ENCODE peak calls at places on chromosomes 3 and 15, in six cellular contexts. O is GM20000, F is frontal cortex, I is cardiac septum, M is ovary, L is uterus. B is an unnamed sample.
A peak's percentile ranks its signal among the peaks of the same experiment; 100 is the strongest.

GRCh38 chr3:76063019-76063418 is 277.7 kb upstream of the ZNF717 start:
- DNase-seq in M (no peak), O (no peak), F (no peak), L (no peak), I (no peak), B (no peak)

GRCh38 chr15:84402856-84403608 is 167.5 kb downstream of the GOLGA6L4 start:
- DNase-seq in F (no peak), M (no peak), I (peak; percentile 55), O (no peak), L (no peak), B (no peak)

GRCh38 chr15:57861039-57861638 is 154.6 kb downstream of the POLR2M start:
- DNase-seq in F (no peak), I (no peak), L (peak; percentile 27), O (peak; percentile 47), M (no peak), B (no peak)

GRCh38 chr3:60917136-60917535 is 334.1 kb downstream of the FHIT start:
- DNase-seq in O (no peak), M (peak; percentile 10), L (no peak), F (no peak), I (no peak), B (peak; percentile 11)

GRCh38 chr3:104510091-104510860 is 856.4 kb upstream of the ALCAM start:
- DNase-seq in I (no peak), L (no peak), O (no peak), F (no peak), M (no peak), B (no peak)

GRCh38 chr3:58038675-58039302 is 30.6 kb downstream of the FLNB start:
- DNase-seq in L (no peak), O (no peak), I (no peak), M (no peak), F (no peak), B (no peak)

GRCh38 chr3:158791259-158791920 is 10.5 kb upstream of the MFSD1 start:
- DNase-seq in O (peak; percentile 63), M (no peak), L (peak; percentile 46), I (no peak), F (peak; percentile 30), B (peak; percentile 45)

GRCh38 chr3:58564456-58565160 is 12.6 kb downstream of the FAM107A start:
- DNase-seq in M (no peak), I (peak; percentile 73), F (no peak), O (no peak), L (no peak), B (peak; percentile 35)

GRCh38 chr3:85835857-85836470 is 877.2 kb downstream of the CADM2 start:
- DNase-seq in L (no peak), F (no peak), I (no peak), M (no peak), O (no peak), B (no peak)

GRCh38 chr3:171157980-171158379 is 131.5 kb upstream of the SLC2A2 start:
- DNase-seq in F (no peak), M (no peak), L (no peak), O (no peak), I (no peak), B (no peak)

GRCh38 chr3:193737191-193737751 is 144.3 kb downstream of the OPA1 start:
- DNase-seq in L (no peak), I (no peak), M (no peak), F (no peak), O (no peak), B (no peak)

GRCh38 chr3:157913751-157914150 is 192.5 kb downstream of the SHOX2 start:
- DNase-seq in M (no peak), I (no peak), L (no peak), O (no peak), F (no peak), B (no peak)

GRCh38 chr15:87145686-87146085 is 1066.0 kb downstream of the AGBL1 start:
- DNase-seq in I (no peak), O (no peak), F (no peak), M (no peak), L (no peak), B (no peak)

GRCh38 chr3:132343018-132343612 is 25.9 kb downstream of the ACP3 start:
- DNase-seq in O (peak; percentile 31), M (peak; percentile 18), F (no peak), L (peak; percentile 39), I (no peak), B (no peak)

GRCh38 chr15:29849218-29849617 is 26.9 kb upstream of the TJP1 start:
- DNase-seq in F (no peak), M (no peak), I (no peak), O (no peak), L (no peak), B (no peak)

GRCh38 chr3:27758083-27758482 is 36.0 kb upstream of the EOMES start:
- DNase-seq in F (no peak), L (no peak), I (no peak), O (no peak), M (no peak), B (no peak)

GRCh38 chr3:86388848-86389247 is 602.1 kb downstream of the VGLL3 start:
- DNase-seq in O (no peak), L (no peak), M (no peak), I (no peak), F (no peak), B (no peak)

GRCh38 chr3:127387556-127388153 is 99.8 kb upstream of the PRR20G start:
- DNase-seq in F (no peak), L (no peak), M (no peak), O (no peak), I (no peak), B (no peak)

GRCh38 chr15:73930371-73930770 is 4.1 kb downstream of the LOXL1 start:
- DNase-seq in I (no peak), L (no peak), F (no peak), O (no peak), M (peak; percentile 60), B (no peak)

GRCh38 chr3:94225176-94225742 is 162.4 kb downstream of the NSUN3 start:
- DNase-seq in M (no peak), I (no peak), O (no peak), L (no peak), F (no peak), B (no peak)

GRCh38 chr3:192843742-192844350 is 73.8 kb downstream of the MB21D2 start:
- DNase-seq in F (no peak), L (no peak), I (no peak), O (no peak), M (no peak), B (no peak)

GRCh38 chr3:98359250-98359649 is 5.6 kb downstream of the OR5K4 start:
- DNase-seq in F (no peak), O (no peak), I (no peak), M (no peak), L (no peak), B (no peak)

GRCh38 chr15:70023769-70024491 is 73.8 kb downstream of the TLE3 start:
- DNase-seq in O (no peak), I (peak; percentile 74), L (peak; percentile 77), M (no peak), F (no peak), B (no peak)

GRCh38 chr3:25887907-25888306 is 98.0 kb downstream of the OXSM start:
- DNase-seq in M (no peak), O (no peak), L (no peak), F (no peak), I (no peak), B (no peak)

GRCh38 chr3:47035645-47036044 is 56.2 kb downstream of the NBEAL2 start:
- DNase-seq in M (no peak), I (no peak), L (no peak), O (no peak), F (no peak), B (no peak)

GRCh38 chr15:25849431-25849921 is 13.7 kb downstream of the ATP10A start:
- DNase-seq in L (no peak), O (no peak), F (no peak), I (peak; percentile 47), M (no peak), B (no peak)

GRCh38 chr3:94028093-94028837 is at the start of gene STX19:
- DNase-seq in I (no peak), O (no peak), L (no peak), F (no peak), M (no peak), B (no peak)

GRCh38 chr15:95690631-95691340 is 639.7 kb upstream of the NR2F2 start:
- DNase-seq in F (no peak), M (no peak), O (peak; percentile 6), L (no peak), I (no peak), B (no peak)

GRCh38 chr3:81302045-81302444 is 459.4 kb downstream of the GBE1 start:
- DNase-seq in F (peak; percentile 10), I (no peak), L (no peak), O (peak; percentile 48), M (no peak), B (peak; percentile 63)

B was measured in head of caudate nucleus.